ENCODE peak calls at places on chromosomes 12 and 14, in four cellular contexts. G is chondrocyte, F is WTC11, O is psoas muscle. L is an unnamed sample.
A peak's percentile ranks its signal among the peaks of the same experiment; 100 is the strongest.

GRCh38 chr14:38105106-38105702 is 102.5 kb upstream of the SSTR1 start:
- DNase-seq in G (no peak), F (no peak), O (no peak), L (no peak)

GRCh38 chr12:65902504-65902903 is 78.2 kb downstream of the HMGA2 start:
- DNase-seq in G (no peak), F (no peak), O (no peak), L (no peak)

GRCh38 chr14:37697489-37698121 is 102.2 kb downstream of the TTC6 start:
- DNase-seq in G (no peak), F (no peak), O (no peak), L (no peak)

GRCh38 chr12:50597200-50598195 is 92.7 kb downstream of the DIP2B start:
- DNase-seq in G (no peak), F (no peak), O (no peak), L (peak; percentile 81)

GRCh38 chr12:120767071-120768024 is 41.7 kb downstream of the ACADS start:
- DNase-seq in G (no peak), F (no peak), O (no peak), L (no peak)

GRCh38 chr12:5438671-5439200 is 6.8 kb downstream of the NTF3 start:
- DNase-seq in G (no peak), F (no peak), O (no peak), L (no peak)

GRCh38 chr14:23382276-23382675 is 5.4 kb downstream of the CMTM5 start:
- DNase-seq in G (peak; percentile 72), F (no peak), O (no peak), L (no peak)

GRCh38 chr12:74317078-74317581 is 220.5 kb upstream of the ATXN7L3B start:
- DNase-seq in G (no peak), F (no peak), O (peak; percentile 36), L (peak; percentile 66)

GRCh38 chr12:113222730-113223531 is 1.7 kb downstream of the TPCN1 start:
- DNase-seq in G (no peak), F (no peak), O (peak; percentile 79), L (peak; percentile 93)

GRCh38 chr14:101360045-101360931 is 201.0 kb upstream of the DIO3 start:
- DNase-seq in G (no peak), F (no peak), O (peak; percentile 88), L (peak; percentile 7)

GRCh38 chr14:100826371-100827139 is 637 bp downstream of the MEG3 start:
- DNase-seq in G (no peak), F (no peak), O (no peak), L (no peak)

GRCh38 chr12:64304571-64304970 is 82.5 kb upstream of the KICS2 start:
- DNase-seq in G (no peak), F (no peak), O (no peak), L (no peak)

GRCh38 chr14:67620217-67620789 is 583 bp downstream of the ARG2 start:
- DNase-seq in G (no peak), F (peak; percentile 53), O (no peak), L (no peak)

GRCh38 chr14:70808023-70808401 is 1.3 kb downstream of the MAP3K9 start:
- DNase-seq in G (no peak), F (peak; percentile 52), O (no peak), L (peak; percentile 41)

GRCh38 chr12:54658306-54659264 is 10.4 kb upstream of the DCD start:
- DNase-seq in G (no peak), F (peak; percentile 87), O (no peak), L (peak; percentile 20)

GRCh38 chr12:124489220-124489619 is 78.2 kb downstream of the NCOR2 start:
- DNase-seq in G (no peak), F (no peak), O (no peak), L (no peak)

GRCh38 chr14:52918486-52918885 is 32.4 kb downstream of the FERMT2 start:
- DNase-seq in G (no peak), F (no peak), O (no peak), L (peak; percentile 57)

GRCh38 chr12:101967506-101967905 is 90.1 kb downstream of the DRAM1 start:
- DNase-seq in G (no peak), F (no peak), O (no peak), L (no peak)

GRCh38 chr12:32400114-32400672 is 835 bp downstream of the FGD4 start:
- DNase-seq in G (no peak), F (peak; percentile 52), O (no peak), L (peak; percentile 38)

GRCh38 chr12:122967151-122967550 is 888 bp upstream of the ABCB9 start:
- DNase-seq in G (no peak), F (no peak), O (no peak), L (no peak)

GRCh38 chr12:122021193-122021821 is 377 bp upstream of the BCL7A start:
- DNase-seq in G (no peak), F (peak; percentile 47), O (peak; percentile 65), L (peak; percentile 15)

GRCh38 chr12:45130881-45131281 is 80.0 kb upstream of the DBX2 start:
- DNase-seq in G (no peak), F (peak; percentile 59), O (no peak), L (peak; percentile 79)

GRCh38 chr14:22884721-22885523 is 1.9 kb downstream of the REM2 start:
- DNase-seq in G (no peak), F (no peak), O (no peak), L (no peak)

GRCh38 chr12:52608161-52608560 is 6.9 kb upstream of the KRT72 start:
- DNase-seq in G (no peak), F (no peak), O (no peak), L (no peak)

GRCh38 chr12:121816925-121817647 is 13.3 kb downstream of the SETD1B start:
- DNase-seq in G (no peak), F (no peak), O (peak; percentile 46), L (no peak)

GRCh38 chr14:72847721-72848120 is 46.2 kb downstream of the DPF3 start:
- DNase-seq in G (no peak), F (peak; percentile 21), O (no peak), L (no peak)

GRCh38 chr12:131415781-131416180 is 295.1 kb upstream of the SFSWAP start:
- DNase-seq in G (no peak), F (no peak), O (no peak), L (no peak)

GRCh38 chr12:93192878-93193277 is 184.8 kb upstream of the NUDT4 start:
- DNase-seq in G (no peak), F (no peak), O (no peak), L (no peak)

GRCh38 chr14:104386281-104386841 is 193.2 kb upstream of the C14orf180 start:
- DNase-seq in G (peak; percentile 86), F (peak; percentile 10), O (no peak), L (no peak)

GRCh38 chr12:71642264-71642663 is 21.4 kb downstream of the ZFC3H1 start:
- DNase-seq in G (no peak), F (no peak), O (no peak), L (no peak)

GRCh38 chr14:60169722-60170121 is 4.5 kb upstream of the DHRS7 start:
- DNase-seq in G (no peak), F (no peak), O (no peak), L (no peak)

GRCh38 chr14:99174920-99175319 is 97.1 kb downstream of the BCL11B start:
- DNase-seq in G (no peak), F (no peak), O (no peak), L (no peak)

GRCh38 chr14:52103416-52103815 is 34.6 kb upstream of the NID2 start:
- DNase-seq in G (no peak), F (no peak), O (no peak), L (no peak)